ENCODE peak calls at places on chromosomes 5 and 9, in four cellular contexts. One of them, this sample, is unnamed.

GRCh38 chr5:154698681-154699275 is 56.4 kb upstream of the LARP1 start:
- DNase-seq in CD8-positive, alpha-beta T cell: no peak
- DNase-seq in naive B cell: no peak
- DNase-seq in ureter: no peak
- DNase-seq in this sample: no peak

GRCh38 chr5:151251001-151251551 is 1.9 kb upstream of the GM2A start:
- DNase-seq in CD8-positive, alpha-beta T cell: no peak
- DNase-seq in ureter: no peak
- DNase-seq in naive B cell: no peak
- DNase-seq in this sample: no peak

GRCh38 chr5:106680330-106680729 is 990.4 kb downstream of the EFNA5 start:
- DNase-seq in ureter: no peak
- DNase-seq in CD8-positive, alpha-beta T cell: no peak
- DNase-seq in naive B cell: no peak
- DNase-seq in this sample: no peak

GRCh38 chr5:151141535-151141934 is 16.0 kb downstream of the ANXA6 start:
- DNase-seq in CD8-positive, alpha-beta T cell: peak
- DNase-seq in ureter: no peak
- DNase-seq in naive B cell: peak
- DNase-seq in this sample: peak

GRCh38 chr5:87099967-87100366 is 167.7 kb upstream of the RASA1 start:
- DNase-seq in ureter: no peak
- DNase-seq in CD8-positive, alpha-beta T cell: no peak
- DNase-seq in naive B cell: no peak
- DNase-seq in this sample: no peak

GRCh38 chr9:83639266-83639665 is 16.3 kb downstream of the IDNK start:
- DNase-seq in ureter: no peak
- DNase-seq in CD8-positive, alpha-beta T cell: no peak
- DNase-seq in naive B cell: no peak
- DNase-seq in this sample: no peak

GRCh38 chr5:9922719-9923118 is 292.6 kb upstream of the TAS2R1 start:
- DNase-seq in CD8-positive, alpha-beta T cell: no peak
- DNase-seq in naive B cell: no peak
- DNase-seq in ureter: no peak
- DNase-seq in this sample: no peak

GRCh38 chr9:15642369-15642962 is 89.6 kb downstream of the CCDC171 start:
- DNase-seq in ureter: no peak
- DNase-seq in CD8-positive, alpha-beta T cell: no peak
- DNase-seq in naive B cell: peak
- DNase-seq in this sample: no peak

GRCh38 chr5:62475072-62475471 is 62.5 kb downstream of the IPO11 start:
- DNase-seq in ureter: no peak
- DNase-seq in CD8-positive, alpha-beta T cell: no peak
- DNase-seq in naive B cell: no peak
- DNase-seq in this sample: no peak

GRCh38 chr5:30849801-30850370 is 343.6 kb upstream of the CDH6 start:
- DNase-seq in naive B cell: no peak
- DNase-seq in CD8-positive, alpha-beta T cell: no peak
- DNase-seq in ureter: no peak
- DNase-seq in this sample: no peak

GRCh38 chr9:78243130-78243529 is 7.3 kb downstream of the CEP78 start:
- DNase-seq in CD8-positive, alpha-beta T cell: no peak
- DNase-seq in naive B cell: no peak
- DNase-seq in ureter: no peak
- DNase-seq in this sample: no peak

GRCh38 chr5:61965074-61965473 is 340.9 kb upstream of the KIF2A start:
- DNase-seq in CD8-positive, alpha-beta T cell: no peak
- DNase-seq in ureter: no peak
- DNase-seq in naive B cell: no peak
- DNase-seq in this sample: peak